ENCODE peak calls at places on chromosome 2, in nine cellular contexts. A is HTR-8/SVneo; W is cardiac fibroblast; Q is HFF-Myc; H is activated CD4-positive, alpha-beta T cell treated with anti-CD3 and anti-CD28 coated beads for 36 hours; C is GM12892; T is stimulated activated CD8-positive, alpha-beta memory T cell treated with anti-CD3 and anti-CD28 coated beads, Interleukin-4, amount 100 ng/mL, for 1 hour; X is H4; Z is body of pancreas. O is an unnamed sample.

GRCh38 chr2:172734711-172735645 is 667 bp upstream of the RAPGEF4 start:
- DNase-seq in X (no peak), W (peak), H (peak), T (no peak), C (no peak), Q (no peak), Z (no peak), A (peak), O (peak)

GRCh38 chr2:235391964-235392615 is 101.8 kb upstream of the AGAP1 start:
- DNase-seq in Z (no peak), H (no peak), Q (no peak), C (no peak), W (no peak), X (no peak), T (no peak), A (no peak), O (no peak)

GRCh38 chr2:108460345-108461037 is 11.5 kb downstream of the GCC2 start:
- DNase-seq in Q (no peak), Z (no peak), C (no peak), T (no peak), A (no peak), H (no peak), X (no peak), W (no peak), O (no peak)

GRCh38 chr2:239889641-239890055 is 135.5 kb downstream of the NDUFA10 start:
- DNase-seq in H (no peak), C (no peak), Q (no peak), W (no peak), X (no peak), T (no peak), A (no peak), Z (no peak), O (peak)

GRCh38 chr2:33518929-33519328 is 42.5 kb downstream of the RASGRP3 start:
- DNase-seq in C (no peak), Q (no peak), Z (no peak), T (no peak), W (no peak), H (no peak), A (no peak), X (peak), O (no peak)

GRCh38 chr2:105575626-105576025 is 169.1 kb upstream of the NCK2 start:
- DNase-seq in C (no peak), Z (no peak), T (no peak), W (no peak), Q (no peak), X (no peak), H (no peak), A (no peak), O (peak)

GRCh38 chr2:71156531-71156930 is 26.1 kb downstream of the MPHOSPH10 start:
- DNase-seq in A (no peak), X (no peak), Q (peak), W (peak), T (no peak), Z (no peak), C (no peak), H (no peak), O (no peak)

GRCh38 chr2:11112870-11113428 is 42.3 kb upstream of the SLC66A3 start:
- DNase-seq in C (no peak), Z (no peak), H (no peak), A (no peak), T (no peak), Q (no peak), X (no peak), W (no peak), O (no peak)

GRCh38 chr2:32355976-32356734 is 668 bp upstream of the BIRC6 start:
- DNase-seq in T (no peak), A (peak), C (no peak), H (no peak), Q (no peak), X (no peak), W (no peak), Z (no peak), O (peak)

GRCh38 chr2:46589381-46589780 is 110.0 kb downstream of the TMEM247 start:
- DNase-seq in Z (no peak), C (no peak), H (no peak), X (no peak), Q (no peak), T (no peak), A (no peak), W (no peak), O (no peak)

GRCh38 chr2:1907283-1907682 is 163.0 kb upstream of the PXDN start:
- DNase-seq in Q (no peak), X (no peak), Z (no peak), W (no peak), C (no peak), A (no peak), T (no peak), H (no peak), O (no peak)

GRCh38 chr2:9852881-9853280 is 9.6 kb downstream of the TAF1B start:
- DNase-seq in A (no peak), X (no peak), H (no peak), Q (no peak), C (no peak), Z (no peak), T (no peak), W (no peak), O (no peak)

GRCh38 chr2:232350804-232351685 is 27.5 kb upstream of the ALPP start:
- DNase-seq in T (no peak), C (no peak), H (no peak), Z (peak), Q (no peak), W (no peak), A (no peak), X (no peak), O (no peak)

GRCh38 chr2:158381205-158381604 is 75.3 kb downstream of the CCDC148 start:
- DNase-seq in C (no peak), Q (no peak), Z (no peak), T (no peak), A (no peak), X (no peak), W (no peak), H (no peak), O (no peak)

GRCh38 chr2:86193901-86194567 is 1.2 kb downstream of the IMMT start:
- DNase-seq in Z (no peak), C (no peak), Q (no peak), W (no peak), H (peak), T (no peak), A (no peak), X (no peak), O (no peak)

GRCh38 chr2:41910126-41910525 is 137.7 kb upstream of the PKDCC start:
- DNase-seq in H (no peak), Q (no peak), X (no peak), W (no peak), Z (no peak), A (no peak), C (no peak), T (no peak), O (no peak)

GRCh38 chr2:103809390-103809789 is 1044.5 kb upstream of the POU3F3 start:
- DNase-seq in T (no peak), Z (no peak), Q (no peak), W (no peak), H (no peak), X (no peak), C (no peak), A (no peak), O (no peak)

GRCh38 chr2:73284296-73285161 is at the start of gene FBXO41:
- DNase-seq in W (peak), Z (peak), C (peak), X (peak), T (no peak), H (peak), A (peak), Q (no peak), O (peak)

GRCh38 chr2:203470371-203470770 is 64.7 kb downstream of the RAPH1 start:
- DNase-seq in H (no peak), X (no peak), W (peak), Z (peak), A (no peak), Q (no peak), C (no peak), T (no peak), O (no peak)

GRCh38 chr2:106972782-106973181 is 86.8 kb upstream of the ST6GAL2 start:
- DNase-seq in A (no peak), T (no peak), C (no peak), X (no peak), W (no peak), Z (no peak), Q (no peak), H (no peak), O (no peak)

GRCh38 chr2:171158790-171159325 is 1.8 kb downstream of the TLK1 start:
- DNase-seq in Q (no peak), X (no peak), T (no peak), W (no peak), C (no peak), Z (no peak), H (no peak), A (no peak), O (no peak)

GRCh38 chr2:151422917-151423439 is 13.3 kb downstream of the RIF1 start:
- DNase-seq in C (no peak), Z (no peak), X (no peak), H (peak), W (no peak), Q (no peak), A (no peak), T (no peak), O (no peak)

GRCh38 chr2:159713691-159714585 is 1.6 kb downstream of the MARCHF7 start:
- DNase-seq in A (no peak), T (no peak), Q (no peak), C (no peak), W (peak), X (peak), Z (no peak), H (no peak), O (peak)

GRCh38 chr2:158904620-158905177 is 63.7 kb upstream of the TANC1 start:
- DNase-seq in C (no peak), Z (no peak), X (no peak), T (no peak), W (no peak), Q (no peak), H (no peak), A (no peak), O (no peak)

GRCh38 chr2:9693138-9693520 is 62.3 kb upstream of the YWHAQ start:
- DNase-seq in C (no peak), H (peak), W (peak), T (no peak), X (peak), Z (no peak), Q (no peak), A (no peak), O (peak)

GRCh38 chr2:144770616-144771230 is 250.8 kb upstream of the ZEB2 start:
- DNase-seq in Z (no peak), X (no peak), W (no peak), A (no peak), T (no peak), H (no peak), C (no peak), Q (no peak), O (no peak)

GRCh38 chr2:240795916-240796510 is 24.0 kb downstream of the KIF1A start:
- DNase-seq in C (no peak), H (peak), X (no peak), T (no peak), Z (no peak), A (no peak), Q (no peak), W (no peak), O (no peak)

GRCh38 chr2:42975358-42975717 is 183.0 kb upstream of the HAAO start:
- DNase-seq in A (no peak), W (no peak), T (no peak), Q (no peak), X (no peak), Z (no peak), H (no peak), C (no peak), O (no peak)

GRCh38 chr2:120323214-120323613 is 22.7 kb upstream of the INHBB start:
- DNase-seq in T (no peak), W (peak), X (no peak), C (no peak), Z (peak), Q (no peak), A (no peak), H (no peak), O (no peak)

GRCh38 chr2:74747411-74748080 is 86.4 kb upstream of the HK2 start:
- DNase-seq in T (no peak), A (peak), Z (no peak), C (no peak), H (no peak), Q (no peak), X (peak), W (peak), O (no peak)

GRCh38 chr2:112160591-112161250 is 22.5 kb downstream of the FBLN7 start:
- DNase-seq in Q (no peak), T (no peak), H (no peak), W (no peak), A (no peak), C (no peak), X (no peak), Z (no peak), O (no peak)

GRCh38 chr2:138373993-138374408 is 127.6 kb upstream of the SPOPL start:
- DNase-seq in H (peak), C (no peak), X (peak), A (peak), W (peak), Q (no peak), T (no peak), Z (peak), O (peak)

GRCh38 chr2:138209009-138209408 is 244.7 kb downstream of the HNMT start:
- DNase-seq in C (no peak), Q (no peak), Z (no peak), X (no peak), T (no peak), W (no peak), A (peak), H (no peak), O (no peak)

GRCh38 chr2:85852979-85853498 is 35.8 kb downstream of the ST3GAL5 start:
- DNase-seq in Z (peak), H (peak), Q (no peak), C (no peak), X (no peak), T (peak), W (no peak), A (no peak), O (no peak)

GRCh38 chr2:74559912-74560311 is 5.4 kb downstream of the DOK1 start:
- DNase-seq in H (no peak), Q (no peak), T (no peak), C (no peak), Z (no peak), X (no peak), W (no peak), A (no peak), O (no peak)

GRCh38 chr2:178767099-178768060 is 39.8 kb downstream of the TTN start:
- DNase-seq in T (no peak), Z (no peak), Q (no peak), C (no peak), A (no peak), W (no peak), H (no peak), X (no peak), O (peak)

GRCh38 chr2:112345030-112346027 is 69.9 kb downstream of the ZC3H6 start:
- DNase-seq in T (no peak), A (no peak), W (no peak), X (no peak), Z (no peak), H (no peak), Q (no peak), C (no peak), O (no peak)

O was measured in G401.